ENCODE peak calls at places on chromosomes 5 and 9, in six cellular contexts. H, P, U, G, Q and J are unnamed samples.

GRCh38 chr9:36187414-36187813 is 3.3 kb upstream of the CLTA start:
- DNase-seq in H (no peak), P (peak; percentile 79), U (no peak), G (no peak), Q (no peak), J (no peak)

GRCh38 chr5:66814146-66814991 is 218.2 kb downstream of the MAST4 start:
- DNase-seq in H (peak; percentile 26), P (peak; percentile 59), U (peak; percentile 65), G (peak; percentile 69), Q (no peak), J (no peak)

GRCh38 chr5:140401362-140402257 is at the start of gene ANKHD1:
- DNase-seq in H (peak; percentile 99), P (peak; percentile 97), U (peak; percentile 95), G (peak; percentile 100), Q (peak; percentile 99), J (peak; percentile 99)

GRCh38 chr5:71482132-71482531 is 26.7 kb downstream of the BDP1 start:
- DNase-seq in H (peak; percentile 43), P (peak; percentile 10), U (no peak), G (peak; percentile 95), Q (no peak), J (no peak)

GRCh38 chr5:159605585-159605984 is 275.3 kb upstream of the IL12B start:
- DNase-seq in H (no peak), P (peak; percentile 42), U (no peak), G (no peak), Q (no peak), J (no peak)

GRCh38 chr5:103286622-103287021 is 28.1 kb downstream of the MACIR start:
- DNase-seq in H (no peak), P (no peak), U (no peak), G (no peak), Q (no peak), J (no peak)

GRCh38 chr9:132002827-132003704 is 76.6 kb downstream of the MED27 start:
- DNase-seq in H (no peak), P (no peak), U (no peak), G (no peak), Q (no peak), J (no peak)

GRCh38 chr5:157506981-157507780 is 47.2 kb downstream of the NIPAL4 start:
- DNase-seq in H (no peak), P (no peak), U (no peak), G (peak; percentile 65), Q (no peak), J (no peak)

GRCh38 chr5:159444441-159445082 is 114.3 kb upstream of the IL12B start:
- DNase-seq in H (no peak), P (peak; percentile 71), U (peak; percentile 45), G (peak; percentile 78), Q (no peak), J (no peak)

GRCh38 chr9:135023389-135023788 is 64.1 kb upstream of the OLFM1 start:
- DNase-seq in H (no peak), P (no peak), U (no peak), G (peak; percentile 84), Q (no peak), J (no peak)

GRCh38 chr9:85212887-85213286 is 528.9 kb downstream of the AGTPBP1 start:
- DNase-seq in H (no peak), P (peak; percentile 53), U (peak; percentile 9), G (peak; percentile 66), Q (no peak), J (no peak)

GRCh38 chr5:7146886-7147285 is 249.1 kb upstream of the ADCY2 start:
- DNase-seq in H (no peak), P (no peak), U (no peak), G (no peak), Q (no peak), J (no peak)

GRCh38 chr9:134293031-134293521 is 33.2 kb upstream of the RXRA start:
- DNase-seq in H (no peak), P (no peak), U (no peak), G (no peak), Q (no peak), J (no peak)

GRCh38 chr5:34691326-34691725 is 35.2 kb downstream of the RAI14 start:
- DNase-seq in H (no peak), P (peak; percentile 50), U (no peak), G (no peak), Q (no peak), J (no peak)

GRCh38 chr5:170478306-170478705 is 25.5 kb upstream of the KCNIP1 start:
- DNase-seq in H (no peak), P (no peak), U (no peak), G (no peak), Q (no peak), J (no peak)

GRCh38 chr5:155728857-155729683 is 597.9 kb upstream of the SGCD start:
- DNase-seq in H (peak; percentile 34), P (peak; percentile 70), U (no peak), G (no peak), Q (peak; percentile 44), J (no peak)

GRCh38 chr5:180166168-180166567 is 42.8 kb downstream of the RASGEF1C start:
- DNase-seq in H (no peak), P (no peak), U (no peak), G (no peak), Q (no peak), J (no peak)

GRCh38 chr5:96091874-96092273 is 130.2 kb upstream of the ELL2 start:
- DNase-seq in H (no peak), P (no peak), U (no peak), G (no peak), Q (no peak), J (no peak)

GRCh38 chr9:97545507-97545906 is 44.0 kb downstream of the TMOD1 start:
- DNase-seq in H (no peak), P (no peak), U (no peak), G (no peak), Q (no peak), J (no peak)

GRCh38 chr9:20262611-20263010 is 359.7 kb downstream of the MLLT3 start:
- DNase-seq in H (no peak), P (no peak), U (no peak), G (no peak), Q (no peak), J (no peak)

GRCh38 chr5:163385276-163385675 is 52.1 kb upstream of the CCNG1 start:
- DNase-seq in H (no peak), P (no peak), U (no peak), G (peak; percentile 76), Q (peak; percentile 7), J (no peak)

GRCh38 chr9:134039386-134040175 is 14.3 kb downstream of the BRD3OS start:
- DNase-seq in H (no peak), P (no peak), U (no peak), G (no peak), Q (no peak), J (no peak)

GRCh38 chr5:91301459-91301858 is 81.7 kb downstream of the ARRDC3 start:
- DNase-seq in H (no peak), P (peak; percentile 63), U (no peak), G (peak; percentile 74), Q (no peak), J (no peak)

GRCh38 chr5:59517926-59518585 is 375.5 kb downstream of the PDE4D start:
- DNase-seq in H (no peak), P (peak; percentile 47), U (no peak), G (peak; percentile 48), Q (no peak), J (no peak)

GRCh38 chr9:106860731-106861584 is 2.0 kb upstream of the ZNF462 start:
- DNase-seq in H (no peak), P (peak; percentile 30), U (no peak), G (peak; percentile 55), Q (no peak), J (no peak)

GRCh38 chr9:89874351-89875321 is 269.8 kb downstream of the GADD45G start:
- DNase-seq in H (peak; percentile 84), P (no peak), U (no peak), G (no peak), Q (no peak), J (no peak)

GRCh38 chr9:131868766-131869165 is 128.9 kb upstream of the RAPGEF1 start:
- DNase-seq in H (no peak), P (peak; percentile 48), U (no peak), G (no peak), Q (peak; percentile 35), J (no peak)

GRCh38 chr9:34866614-34867013 is 91.5 kb upstream of the PHF24 start:
- DNase-seq in H (no peak), P (no peak), U (no peak), G (no peak), Q (no peak), J (no peak)

GRCh38 chr9:117392992-117393391 is 21.9 kb downstream of the ASTN2 start:
- DNase-seq in H (no peak), P (no peak), U (no peak), G (no peak), Q (no peak), J (no peak)

GRCh38 chr9:111953444-111953843 is 56.8 kb downstream of the UGCG start:
- DNase-seq in H (no peak), P (no peak), U (no peak), G (no peak), Q (no peak), J (no peak)

GRCh38 chr5:1727571-1727970 is 72.1 kb downstream of the MRPL36 start:
- DNase-seq in H (no peak), P (no peak), U (no peak), G (no peak), Q (no peak), J (no peak)

GRCh38 chr9:22010881-22011625 is 1.9 kb upstream of the CDKN2B start:
- DNase-seq in H (no peak), P (no peak), U (no peak), G (no peak), Q (no peak), J (no peak)

GRCh38 chr5:115661156-115661555 is 35.3 kb upstream of the TMED7 start:
- DNase-seq in H (no peak), P (peak; percentile 22), U (no peak), G (no peak), Q (no peak), J (no peak)

GRCh38 chr5:31866166-31866565 is 227.2 kb downstream of the PDZD2 start:
- DNase-seq in H (no peak), P (no peak), U (no peak), G (no peak), Q (no peak), J (no peak)

GRCh38 chr5:66139313-66139712 is 4.8 kb upstream of the SREK1 start:
- DNase-seq in H (no peak), P (no peak), U (no peak), G (no peak), Q (no peak), J (no peak)